ENCODE peak calls at places on chromosomes 1 and 21, in ten cellular contexts. One of them, this sample, is unnamed.
A peak's percentile ranks its signal among the peaks of the same experiment; 100 is the strongest.

GRCh38 chr1:183361081-183361480 is 57.1 kb downstream of the NMNAT2 start:
- DNase-seq in neural progenitor cell: no peak
- DNase-seq in adrenal gland: no peak
- DNase-seq in psoas muscle: no peak
- DNase-seq in pancreas: no peak
- DNase-seq in CD8-positive, alpha-beta T cell: no peak
- DNase-seq in A549: no peak
- DNase-seq in right lobe of liver: no peak
- DNase-seq in heart right ventricle: no peak
- DNase-seq in lung: no peak
- DNase-seq in this sample: no peak

GRCh38 chr1:22110016-22110415 is 32.9 kb downstream of the WNT4 start:
- DNase-seq in psoas muscle: no peak
- DNase-seq in A549: no peak
- DNase-seq in right lobe of liver: no peak
- DNase-seq in CD8-positive, alpha-beta T cell: no peak
- DNase-seq in lung: no peak
- DNase-seq in heart right ventricle: no peak
- DNase-seq in adrenal gland: no peak
- DNase-seq in neural progenitor cell: no peak
- DNase-seq in pancreas: no peak
- DNase-seq in this sample: no peak

GRCh38 chr1:221829327-221830011 is 87.6 kb upstream of the DUSP10 start:
- DNase-seq in psoas muscle: no peak
- DNase-seq in right lobe of liver: no peak
- DNase-seq in A549: peak; percentile 29
- DNase-seq in pancreas: no peak
- DNase-seq in CD8-positive, alpha-beta T cell: peak; percentile 15
- DNase-seq in heart right ventricle: no peak
- DNase-seq in lung: no peak
- DNase-seq in neural progenitor cell: no peak
- DNase-seq in adrenal gland: no peak
- DNase-seq in this sample: no peak

GRCh38 chr1:26677306-26678115 is 18.3 kb upstream of the ARID1A start:
- DNase-seq in CD8-positive, alpha-beta T cell: peak; percentile 22
- DNase-seq in heart right ventricle: peak; percentile 63
- DNase-seq in adrenal gland: peak; percentile 81
- DNase-seq in lung: peak; percentile 89
- DNase-seq in pancreas: peak; percentile 94
- DNase-seq in A549: peak; percentile 81
- DNase-seq in psoas muscle: peak; percentile 61
- DNase-seq in right lobe of liver: peak; percentile 84
- DNase-seq in neural progenitor cell: peak; percentile 59
- DNase-seq in this sample: peak; percentile 60

GRCh38 chr21:33522297-33522696 is 19.6 kb downstream of the GART start:
- DNase-seq in lung: no peak
- DNase-seq in adrenal gland: no peak
- DNase-seq in pancreas: no peak
- DNase-seq in heart right ventricle: no peak
- DNase-seq in psoas muscle: no peak
- DNase-seq in CD8-positive, alpha-beta T cell: no peak
- DNase-seq in right lobe of liver: no peak
- DNase-seq in neural progenitor cell: no peak
- DNase-seq in A549: no peak
- DNase-seq in this sample: no peak

GRCh38 chr1:173802961-173803360 is 21.5 kb upstream of the DARS2 start:
- DNase-seq in adrenal gland: no peak
- DNase-seq in CD8-positive, alpha-beta T cell: no peak
- DNase-seq in neural progenitor cell: no peak
- DNase-seq in A549: no peak
- DNase-seq in pancreas: no peak
- DNase-seq in psoas muscle: no peak
- DNase-seq in right lobe of liver: no peak
- DNase-seq in lung: no peak
- DNase-seq in heart right ventricle: no peak
- DNase-seq in this sample: no peak

GRCh38 chr1:8627728-8628127 is 189.7 kb downstream of the RERE start:
- DNase-seq in adrenal gland: no peak
- DNase-seq in neural progenitor cell: no peak
- DNase-seq in psoas muscle: no peak
- DNase-seq in lung: no peak
- DNase-seq in A549: no peak
- DNase-seq in CD8-positive, alpha-beta T cell: no peak
- DNase-seq in heart right ventricle: no peak
- DNase-seq in right lobe of liver: no peak
- DNase-seq in pancreas: no peak
- DNase-seq in this sample: no peak

GRCh38 chr1:243842978-243843490 is 7.0 kb downstream of the AKT3 start:
- DNase-seq in pancreas: no peak
- DNase-seq in heart right ventricle: no peak
- DNase-seq in lung: no peak
- DNase-seq in A549: peak; percentile 30
- DNase-seq in CD8-positive, alpha-beta T cell: no peak
- DNase-seq in psoas muscle: no peak
- DNase-seq in neural progenitor cell: no peak
- DNase-seq in adrenal gland: no peak
- DNase-seq in right lobe of liver: no peak
- DNase-seq in this sample: peak; percentile 22

GRCh38 chr21:17454315-17455027 is 58.4 kb upstream of the CXADR start:
- DNase-seq in A549: peak; percentile 57
- DNase-seq in heart right ventricle: no peak
- DNase-seq in neural progenitor cell: peak; percentile 85
- DNase-seq in right lobe of liver: no peak
- DNase-seq in CD8-positive, alpha-beta T cell: no peak
- DNase-seq in lung: no peak
- DNase-seq in pancreas: peak; percentile 83
- DNase-seq in adrenal gland: peak; percentile 84
- DNase-seq in psoas muscle: peak; percentile 40
- DNase-seq in this sample: peak; percentile 20

GRCh38 chr1:15295676-15296075 is 48.7 kb downstream of the FHAD1 start:
- DNase-seq in neural progenitor cell: no peak
- DNase-seq in adrenal gland: no peak
- DNase-seq in CD8-positive, alpha-beta T cell: no peak
- DNase-seq in heart right ventricle: no peak
- DNase-seq in pancreas: no peak
- DNase-seq in lung: no peak
- DNase-seq in psoas muscle: no peak
- DNase-seq in right lobe of liver: no peak
- DNase-seq in A549: no peak
- DNase-seq in this sample: no peak

GRCh38 chr1:7327849-7328248 is 443.2 kb upstream of the VAMP3 start:
- DNase-seq in lung: peak; percentile 4
- DNase-seq in heart right ventricle: no peak
- DNase-seq in neural progenitor cell: no peak
- DNase-seq in CD8-positive, alpha-beta T cell: no peak
- DNase-seq in adrenal gland: no peak
- DNase-seq in pancreas: no peak
- DNase-seq in A549: no peak
- DNase-seq in psoas muscle: no peak
- DNase-seq in right lobe of liver: no peak
- DNase-seq in this sample: no peak

GRCh38 chr1:216726435-216726834 is 3.2 kb upstream of the ESRRG start:
- DNase-seq in CD8-positive, alpha-beta T cell: no peak
- DNase-seq in psoas muscle: no peak
- DNase-seq in lung: no peak
- DNase-seq in right lobe of liver: no peak
- DNase-seq in heart right ventricle: no peak
- DNase-seq in neural progenitor cell: no peak
- DNase-seq in adrenal gland: no peak
- DNase-seq in A549: no peak
- DNase-seq in pancreas: no peak
- DNase-seq in this sample: no peak

GRCh38 chr1:33153650-33154049 is 28.2 kb downstream of the TRIM62 start:
- DNase-seq in psoas muscle: no peak
- DNase-seq in A549: no peak
- DNase-seq in pancreas: no peak
- DNase-seq in adrenal gland: no peak
- DNase-seq in right lobe of liver: no peak
- DNase-seq in heart right ventricle: no peak
- DNase-seq in neural progenitor cell: no peak
- DNase-seq in CD8-positive, alpha-beta T cell: no peak
- DNase-seq in lung: no peak
- DNase-seq in this sample: no peak
- H3K27ac ChIP-seq in psoas muscle: no peak overlapping the region
- H3K27ac ChIP-seq in A549: no peak overlapping the region
- H3K27ac ChIP-seq in pancreas: no peak overlapping the region
- H3K27ac ChIP-seq in adrenal gland: peak overlapping the region; percentile 87
- H3K27ac ChIP-seq in right lobe of liver: no peak overlapping the region
- H3K27ac ChIP-seq in heart right ventricle: peak overlapping the region; percentile 75
- H3K27ac ChIP-seq in neural progenitor cell: peak overlapping the region; percentile 10
- H3K27ac ChIP-seq in CD8-positive, alpha-beta T cell: no peak overlapping the region
- H3K27ac ChIP-seq in lung: peak overlapping the region; percentile 39
- H3K27ac ChIP-seq in this sample: no peak overlapping the region

GRCh38 chr21:21547368-21547953 is 549.3 kb downstream of the NCAM2 start:
- DNase-seq in A549: no peak
- DNase-seq in neural progenitor cell: no peak
- DNase-seq in psoas muscle: no peak
- DNase-seq in CD8-positive, alpha-beta T cell: no peak
- DNase-seq in pancreas: no peak
- DNase-seq in lung: no peak
- DNase-seq in adrenal gland: no peak
- DNase-seq in heart right ventricle: no peak
- DNase-seq in right lobe of liver: no peak
- DNase-seq in this sample: no peak
- H3K4me3 ChIP-seq in A549: no peak overlapping the region
- H3K4me3 ChIP-seq in neural progenitor cell: no peak overlapping the region
- H3K4me3 ChIP-seq in psoas muscle: no peak overlapping the region
- H3K4me3 ChIP-seq in CD8-positive, alpha-beta T cell: no peak overlapping the region
- H3K4me3 ChIP-seq in pancreas: no peak overlapping the region
- H3K4me3 ChIP-seq in lung: no peak overlapping the region
- H3K4me3 ChIP-seq in adrenal gland: no peak overlapping the region
- H3K4me3 ChIP-seq in heart right ventricle: no peak overlapping the region
- H3K4me3 ChIP-seq in right lobe of liver: no peak overlapping the region
- H3K4me3 ChIP-seq in this sample: no peak overlapping the region

GRCh38 chr1:45335732-45336365 is 4.1 kb upstream of the TOE1 start:
- DNase-seq in CD8-positive, alpha-beta T cell: no peak
- DNase-seq in adrenal gland: no peak
- DNase-seq in pancreas: no peak
- DNase-seq in A549: no peak
- DNase-seq in right lobe of liver: no peak
- DNase-seq in neural progenitor cell: no peak
- DNase-seq in lung: no peak
- DNase-seq in psoas muscle: no peak
- DNase-seq in heart right ventricle: no peak
- DNase-seq in this sample: no peak
- H3K9me3 ChIP-seq in CD8-positive, alpha-beta T cell: no peaks in the 10 kb centered on the region
- H3K9me3 ChIP-seq in adrenal gland: no peaks in the 10 kb centered on the region
- H3K9me3 ChIP-seq in pancreas: no peaks in the 10 kb centered on the region
- H3K9me3 ChIP-seq in A549: no peaks in the 10 kb centered on the region
- H3K9me3 ChIP-seq in right lobe of liver: no peaks in the 10 kb centered on the region
- H3K9me3 ChIP-seq in neural progenitor cell: no peaks in the 10 kb centered on the region
- H3K9me3 ChIP-seq in lung: no peaks in the 10 kb centered on the region
- H3K9me3 ChIP-seq in psoas muscle: no peaks in the 10 kb centered on the region
- H3K9me3 ChIP-seq in heart right ventricle: no peaks in the 10 kb centered on the region
- H3K9me3 ChIP-seq in this sample: no peaks in the 10 kb centered on the region

DNA sequence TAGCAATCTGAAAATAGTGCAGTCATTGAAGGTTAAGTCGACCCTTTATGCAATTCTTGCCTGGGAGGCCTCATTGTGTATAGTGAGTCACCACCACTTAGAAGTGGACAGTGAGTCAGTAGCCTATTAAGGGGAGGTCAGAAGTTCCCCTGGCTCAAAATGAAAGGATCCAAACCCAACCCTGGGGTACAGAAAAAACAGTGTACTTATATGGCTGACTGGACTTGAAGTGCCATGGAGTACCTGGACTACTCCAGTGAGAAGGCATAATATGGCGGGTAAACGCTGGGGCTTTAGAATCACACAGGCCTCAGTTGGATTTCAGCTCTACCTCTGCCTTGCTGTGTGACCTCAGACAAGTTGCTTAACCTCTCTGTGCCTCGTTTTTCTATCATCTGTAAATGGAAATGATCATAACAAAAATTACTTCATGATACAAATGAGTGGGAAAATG is 2.2 kb upstream of the BCL9 start:
- DNase-seq in A549: peak; percentile 62
- DNase-seq in right lobe of liver: no peak
- DNase-seq in lung: peak; percentile 57
- DNase-seq in pancreas: no peak
- DNase-seq in neural progenitor cell: no peak
- DNase-seq in adrenal gland: peak; percentile 68
- DNase-seq in psoas muscle: no peak
- DNase-seq in heart right ventricle: no peak
- DNase-seq in CD8-positive, alpha-beta T cell: no peak
- DNase-seq in this sample: no peak
- H3K27ac ChIP-seq in A549: peak overlapping the region; percentile 55
- H3K27ac ChIP-seq in right lobe of liver: no peak overlapping the region
- H3K27ac ChIP-seq in lung: peak overlapping the region; percentile 94
- H3K27ac ChIP-seq in pancreas: peak overlapping the region; percentile 15
- H3K27ac ChIP-seq in neural progenitor cell: no peak overlapping the region
- H3K27ac ChIP-seq in adrenal gland: peak overlapping the region; percentile 76
- H3K27ac ChIP-seq in psoas muscle: peak overlapping the region; percentile 84
- H3K27ac ChIP-seq in heart right ventricle: peak overlapping the region; percentile 84
- H3K27ac ChIP-seq in CD8-positive, alpha-beta T cell: no peak overlapping the region
- H3K27ac ChIP-seq in this sample: no peak overlapping the region

DNA sequence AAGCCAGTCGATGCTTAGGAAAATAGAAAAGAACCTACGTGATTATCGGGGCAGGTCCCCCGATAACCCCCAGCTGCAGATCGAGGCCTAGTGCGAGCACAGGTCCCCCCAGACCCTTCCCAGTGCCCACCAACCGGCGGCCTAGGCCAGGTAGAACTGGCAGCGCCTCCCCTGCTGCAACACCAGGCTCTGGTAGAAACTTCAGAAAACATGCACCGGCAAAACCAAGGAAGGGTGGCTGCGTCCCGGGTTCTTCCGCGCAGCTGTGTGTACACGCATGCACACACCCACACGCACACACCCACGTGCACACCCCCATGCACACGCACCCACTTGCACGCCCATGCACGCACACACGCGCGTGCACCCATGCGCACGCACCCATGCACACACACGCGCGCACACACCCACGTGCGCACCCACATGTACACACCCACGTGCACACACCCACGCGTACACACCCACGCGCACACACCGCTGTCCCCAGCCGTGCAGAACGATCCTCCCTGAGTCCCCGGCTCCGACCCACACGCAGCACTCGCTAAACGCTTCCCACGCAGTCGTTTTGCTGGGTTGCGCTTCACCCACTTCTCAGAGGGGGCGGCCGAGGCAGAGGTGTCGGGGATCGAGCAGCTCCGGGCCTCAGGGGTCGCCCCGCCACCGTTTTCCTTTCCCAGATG is 5.2 kb downstream of the TSPEAR start:
- DNase-seq in lung: no peak
- DNase-seq in neural progenitor cell: no peak
- DNase-seq in pancreas: no peak
- DNase-seq in heart right ventricle: no peak
- DNase-seq in adrenal gland: no peak
- DNase-seq in right lobe of liver: peak; percentile 31
- DNase-seq in CD8-positive, alpha-beta T cell: no peak
- DNase-seq in psoas muscle: no peak
- DNase-seq in A549: no peak
- DNase-seq in this sample: no peak
- H3K4me3 ChIP-seq in lung: no peak overlapping the region
- H3K4me3 ChIP-seq in neural progenitor cell: peak overlapping the region; percentile 22
- H3K4me3 ChIP-seq in pancreas: no peak overlapping the region
- H3K4me3 ChIP-seq in heart right ventricle: no peak overlapping the region
- H3K4me3 ChIP-seq in adrenal gland: no peak overlapping the region
- H3K4me3 ChIP-seq in right lobe of liver: no peak overlapping the region
- H3K4me3 ChIP-seq in CD8-positive, alpha-beta T cell: no peak overlapping the region
- H3K4me3 ChIP-seq in psoas muscle: no peak overlapping the region
- H3K4me3 ChIP-seq in A549: no peak overlapping the region
- H3K4me3 ChIP-seq in this sample: no peak overlapping the region